ENCODE peak calls at places on chromosomes 7 and 10, in nine cellular contexts. J, T, Z, M, F, R, W, Y and H are unnamed samples. For H3K9me3, the result is how much of the 10 kb centered on the place peaks cover.

GRCh38 chr7:64884913-64885370 is 18.1 kb upstream of the ZNF273 start:
- DNase-seq in J (peak), W (peak), Z (no peak), F (peak), T (no peak), M (no peak), Y (no peak), R (no peak), H (no peak)

GRCh38 chr10:84715911-84716310 is 387.5 kb downstream of the CCSER2 start:
- DNase-seq in Y (peak), J (peak), W (peak), F (no peak), Z (peak), T (no peak), R (peak), M (no peak), H (no peak)

GRCh38 chr10:61390841-61391240 is 62.3 kb downstream of the TMEM26 start:
- DNase-seq in J (no peak), Z (no peak), M (no peak), W (no peak), F (no peak), R (no peak), Y (no peak), T (no peak), H (no peak)

GRCh38 chr10:112177247-112177646 is 6.3 kb downstream of the GPAM start:
- DNase-seq in M (no peak), T (no peak), F (no peak), Y (no peak), R (no peak), J (no peak), W (no peak), Z (peak), H (no peak)

GRCh38 chr7:131218727-131219128 is 108.9 kb upstream of the MKLN1 start:
- DNase-seq in Y (no peak), J (no peak), M (no peak), W (no peak), T (no peak), F (no peak), Z (no peak), R (no peak), H (no peak)

GRCh38 chr10:52486840-52487611 is 172.9 kb downstream of the DKK1 start:
- DNase-seq in M (no peak), Y (peak), Z (peak), J (no peak), R (peak), W (no peak), F (no peak), T (no peak), H (no peak)

GRCh38 chr10:114758331-114758730 is 63.2 kb upstream of the FHIP2A start:
- DNase-seq in Z (peak), Y (no peak), F (no peak), R (no peak), J (no peak), M (no peak), W (no peak), T (no peak), H (no peak)

GRCh38 chr7:103658055-103659010 is 212.3 kb upstream of the SLC26A5 start:
- DNase-seq in R (no peak), J (no peak), Y (no peak), W (no peak), Z (peak), T (no peak), F (no peak), M (no peak), H (no peak)

GRCh38 chr10:124496150-124496549 is 34.5 kb downstream of the LHPP start:
- DNase-seq in F (peak), M (no peak), T (peak), R (no peak), W (no peak), J (no peak), Y (no peak), Z (no peak), H (no peak)

GRCh38 chr10:30770816-30771215 is 141.3 kb upstream of the LYZL2 start:
- DNase-seq in F (no peak), W (no peak), Z (no peak), J (no peak), T (no peak), R (no peak), Y (no peak), M (no peak), H (no peak)
- H3K9me3 ChIP-seq in F (under half), W (under half), Z (under half), J (under half), T (under half), R (under half), Y (under half), M (under half), H (under half)

GRCh38 chr7:153581415-153581814 is 470.8 kb upstream of the DPP6 start:
- DNase-seq in J (no peak), M (no peak), F (no peak), T (no peak), R (no peak), W (no peak), Y (no peak), Z (no peak), H (no peak)

GRCh38 chr7:153576096-153576495 is 476.1 kb upstream of the DPP6 start:
- DNase-seq in T (no peak), M (no peak), F (no peak), J (no peak), R (no peak), W (no peak), Y (no peak), Z (no peak), H (no peak)
- H3K9me3 ChIP-seq in T (under half), M (under half), F (under half), J (under half), R (under half), W (half or more), Y (under half), Z (under half), H (under half)

GRCh38 chr7:93138576-93138975 is 9.6 kb downstream of the SAMD9L start:
- DNase-seq in Y (no peak), F (no peak), W (no peak), M (no peak), R (no peak), T (no peak), Z (no peak), J (no peak), H (no peak)
- H3K9me3 ChIP-seq in Y (under half), F (under half), W (under half), M (under half), R (under half), T (under half), Z (under half), J (under half), H (under half)

GRCh38 chr7:63073286-63073685 is 925.4 kb upstream of the ZNF722 start:
- DNase-seq in W (no peak), Z (no peak), T (no peak), F (no peak), R (no peak), Y (no peak), J (no peak), M (no peak), H (no peak)

GRCh38 chr7:63071396-63071795 is 927.3 kb upstream of the ZNF722 start:
- DNase-seq in Y (no peak), M (no peak), J (no peak), F (no peak), Z (no peak), T (no peak), W (no peak), R (no peak), H (no peak)

GRCh38 chr7:63070696-63071095 is 928.0 kb upstream of the ZNF722 start:
- DNase-seq in Y (no peak), Z (no peak), J (no peak), M (no peak), T (no peak), W (no peak), F (no peak), R (no peak), H (no peak)

GRCh38 chr7:63072806-63073205 is 925.8 kb upstream of the ZNF722 start:
- DNase-seq in Z (no peak), W (no peak), M (no peak), F (no peak), T (no peak), J (no peak), Y (no peak), R (no peak), H (no peak)

GRCh38 chr7:63071920-63072319 is 926.7 kb upstream of the ZNF722 start:
- DNase-seq in Z (no peak), M (no peak), T (no peak), Y (no peak), J (no peak), W (no peak), F (no peak), R (no peak), H (no peak)
- H3K9me3 ChIP-seq in Z (under half), M (under half), T (under half), Y (under half), J (under half), W (half or more), F (under half), R (under half), H (under half)

GRCh38 chr7:153566324-153566723 is 485.9 kb upstream of the DPP6 start:
- DNase-seq in Z (no peak), M (no peak), T (no peak), Y (no peak), F (no peak), J (no peak), R (no peak), W (no peak), H (no peak)
- H3K9me3 ChIP-seq in Z (under half), M (under half), T (under half), Y (under half), F (under half), J (under half), R (under half), W (half or more), H (under half)

DNA sequence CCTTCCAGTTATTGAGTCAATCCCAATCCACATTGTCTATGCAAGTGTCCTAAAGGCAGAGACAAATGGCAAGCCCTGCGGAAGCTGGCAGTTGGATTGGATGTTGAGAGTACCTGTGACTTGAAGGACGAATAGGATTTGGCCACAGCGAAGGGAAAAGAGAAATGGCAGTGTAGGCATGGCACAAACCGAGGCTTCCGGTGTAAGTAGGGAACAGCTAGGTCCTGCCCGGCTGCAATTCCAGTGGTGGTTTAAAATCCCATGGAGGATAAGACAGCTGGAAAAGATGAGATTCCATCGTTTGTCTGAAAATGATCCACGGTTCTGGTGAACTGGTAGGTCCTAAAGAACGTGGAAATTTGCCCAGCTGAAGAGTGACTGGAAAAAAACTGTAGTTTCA is 296.2 kb downstream of the TCERG1L start:
- DNase-seq in W (no peak), F (no peak), Y (no peak), T (no peak), R (no peak), Z (no peak), M (no peak), J (no peak), H (no peak)
- H3K9me3 ChIP-seq in W (under half), F (under half), Y (under half), T (under half), R (under half), Z (under half), M (under half), J (under half), H (under half)

DNA sequence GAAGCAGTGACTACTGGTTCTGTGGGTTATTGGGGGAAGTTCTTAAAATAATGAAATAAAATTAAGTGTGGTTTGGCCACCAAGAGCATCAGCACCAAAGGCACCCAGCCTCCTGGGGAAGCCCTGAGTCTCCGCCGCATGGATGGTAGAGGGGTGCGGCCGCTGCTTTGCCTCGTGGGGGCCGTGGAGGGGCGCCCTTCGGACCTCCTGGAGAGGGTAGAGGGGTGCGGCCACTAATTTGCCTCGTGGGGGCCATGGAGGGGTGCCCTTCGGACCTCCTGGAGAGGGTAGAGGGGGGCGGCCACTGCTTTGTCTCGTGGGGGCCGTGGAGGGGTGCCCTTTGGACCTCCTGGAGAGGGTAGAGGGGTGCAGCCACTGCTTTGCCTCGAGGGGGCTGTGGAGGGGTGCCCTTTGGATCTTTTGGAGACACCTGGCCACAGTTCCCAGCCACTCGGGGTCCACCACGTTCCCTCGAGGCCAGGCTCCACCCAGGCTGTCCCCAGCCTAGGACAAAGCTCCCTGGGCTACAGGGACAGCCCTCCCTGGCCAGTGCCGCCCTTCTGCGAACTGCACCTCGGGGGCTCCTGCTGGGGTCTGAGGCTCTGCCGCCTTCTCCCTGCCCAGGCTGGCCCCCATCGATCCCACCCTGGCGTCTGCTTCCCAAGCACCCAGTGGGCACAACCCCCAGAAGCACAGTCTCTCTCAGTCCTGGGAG is 535.1 kb downstream of the PTPRN2 start:
- DNase-seq in F (peak), Z (no peak), J (no peak), T (peak), M (no peak), Y (no peak), W (no peak), R (no peak), H (no peak)
- H3K9me3 ChIP-seq in F (under half), Z (under half), J (under half), T (under half), M (under half), Y (under half), W (half or more), R (under half), H (under half)

GRCh38 chr10:37844644-37845043 is 12.8 kb downstream of the ZNF248 start:
- DNase-seq in J (no peak), Z (no peak), W (no peak), Y (no peak), F (no peak), M (no peak), R (no peak), T (no peak), H (no peak)

DNA sequence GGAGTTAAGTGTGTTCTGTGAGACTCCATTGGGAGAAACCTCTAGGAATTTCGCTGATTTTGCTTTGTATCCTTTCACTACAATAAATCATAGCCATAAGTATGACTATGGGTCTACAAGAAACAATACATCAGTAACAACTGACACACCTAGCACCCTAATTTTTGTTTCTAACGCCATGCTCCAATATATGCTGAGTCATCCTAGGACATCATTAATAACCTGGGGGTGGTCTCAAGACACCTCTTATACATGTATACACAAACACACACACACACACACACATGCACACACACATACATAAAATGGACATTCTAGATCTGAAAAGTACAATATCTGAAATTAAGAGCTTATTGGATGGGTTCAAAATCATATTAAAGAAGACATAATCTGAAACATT is 18.2 kb downstream of the ZNF248 start:
- DNase-seq in J (no peak), M (no peak), Y (no peak), W (no peak), F (no peak), R (no peak), Z (no peak), T (no peak), H (no peak)
- H3K9me3 ChIP-seq in J (under half), M (under half), Y (half or more), W (half or more), F (under half), R (under half), Z (under half), T (under half), H (under half)

DNA sequence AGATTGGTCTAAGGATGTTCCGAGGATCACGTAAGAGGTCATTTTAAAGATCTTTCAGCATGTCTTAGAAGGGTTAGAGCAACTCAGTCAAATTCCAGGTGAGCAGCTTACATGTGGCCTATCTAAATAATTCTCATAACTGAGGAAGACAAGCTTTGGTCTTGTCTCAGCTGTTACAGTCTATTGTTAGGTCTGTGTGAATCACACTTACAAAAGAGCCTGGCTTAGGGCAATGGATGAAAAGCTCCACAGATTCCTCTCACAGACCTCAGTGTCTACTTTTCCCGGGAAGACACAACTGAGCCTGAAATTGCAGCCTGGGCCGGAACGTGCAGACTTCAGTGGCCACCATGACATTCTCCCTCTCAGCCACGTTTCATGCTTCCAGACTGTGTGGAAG is 173.1 kb downstream of the INHBA start:
- DNase-seq in M (no peak), W (no peak), R (no peak), T (no peak), Z (no peak), Y (no peak), F (no peak), J (no peak), H (no peak)
- H3K9me3 ChIP-seq in M (under half), W (under half), R (under half), T (under half), Z (under half), Y (under half), F (under half), J (under half), H (under half)